ENCODE peak calls at places on chromosomes 12 and 14, in six cellular contexts. One of them, this sample, is unnamed.

GRCh38 chr14:74945261-74945851 is 10.0 kb downstream of the PGF start:
- DNase-seq in NCI-H345: peak; percentile 6
- DNase-seq in neuronal stem cell: peak; percentile 53
- DNase-seq in T-helper 2 cell: peak; percentile 12
- DNase-seq in HuH-7: peak; percentile 68
- DNase-seq in GM04504: no peak
- DNase-seq in this sample: no peak

GRCh38 chr14:57747036-57747435 is 118.9 kb downstream of the SLC35F4 start:
- DNase-seq in HuH-7: no peak
- DNase-seq in NCI-H345: no peak
- DNase-seq in neuronal stem cell: no peak
- DNase-seq in T-helper 2 cell: no peak
- DNase-seq in GM04504: no peak
- DNase-seq in this sample: no peak

GRCh38 chr14:63938198-63939005 is 85.6 kb downstream of the SYNE2 start:
- DNase-seq in GM04504: no peak
- DNase-seq in NCI-H345: no peak
- DNase-seq in T-helper 2 cell: no peak
- DNase-seq in HuH-7: no peak
- DNase-seq in neuronal stem cell: no peak
- DNase-seq in this sample: no peak

GRCh38 chr12:57452181-57452936 is 2.7 kb upstream of the INHBE start:
- DNase-seq in NCI-H345: no peak
- DNase-seq in T-helper 2 cell: no peak
- DNase-seq in neuronal stem cell: no peak
- DNase-seq in HuH-7: no peak
- DNase-seq in GM04504: peak; percentile 72
- DNase-seq in this sample: no peak

GRCh38 chr14:50816419-50817047 is 14.4 kb downstream of the NIN start:
- DNase-seq in T-helper 2 cell: no peak
- DNase-seq in NCI-H345: no peak
- DNase-seq in HuH-7: no peak
- DNase-seq in neuronal stem cell: no peak
- DNase-seq in GM04504: no peak
- DNase-seq in this sample: no peak

GRCh38 chr14:24785698-24786097 is 151.7 kb upstream of the GZMB start:
- DNase-seq in HuH-7: no peak
- DNase-seq in NCI-H345: no peak
- DNase-seq in T-helper 2 cell: no peak
- DNase-seq in GM04504: no peak
- DNase-seq in neuronal stem cell: no peak
- DNase-seq in this sample: no peak

GRCh38 chr14:63878792-63879191 is 26.0 kb downstream of the SYNE2 start:
- DNase-seq in T-helper 2 cell: no peak
- DNase-seq in GM04504: no peak
- DNase-seq in neuronal stem cell: no peak
- DNase-seq in NCI-H345: no peak
- DNase-seq in HuH-7: no peak
- DNase-seq in this sample: no peak

GRCh38 chr12:25433581-25434325 is 119.3 kb downstream of the LMNTD1 start:
- DNase-seq in neuronal stem cell: no peak
- DNase-seq in NCI-H345: no peak
- DNase-seq in T-helper 2 cell: no peak
- DNase-seq in HuH-7: no peak
- DNase-seq in GM04504: no peak
- DNase-seq in this sample: no peak

This sample was measured in type B pancreatic cell.